ENCODE peak calls at places on chromosomes 11 and 22, in nine cellular contexts. C is foreskin fibroblast, F is MM.1S, T is suprapubic skin, Z is GM12865, K is astrocyte of the cerebellum, X is astrocyte of the spinal cord, G is choroid plexus epithelial cell, D is AG04450. J is an unnamed sample.

GRCh38 chr11:9577551-9577950 is 4.1 kb downstream of the WEE1 start:
- DNase-seq in D (no peak), C (no peak), G (peak), K (no peak), X (peak), F (peak), Z (peak), T (no peak), J (peak)

GRCh38 chr22:38267086-38267485 is 5.7 kb downstream of the TMEM184B start:
- DNase-seq in K (no peak), F (no peak), T (no peak), C (no peak), D (no peak), G (peak), Z (no peak), X (peak), J (peak)

GRCh38 chr11:107259826-107260225 is 197.8 kb downstream of the CWF19L2 start:
- DNase-seq in D (no peak), K (no peak), T (no peak), Z (no peak), C (no peak), X (no peak), G (no peak), F (no peak), J (no peak)

GRCh38 chr22:36197601-36198146 is 3.9 kb downstream of the APOL4 start:
- DNase-seq in D (no peak), F (peak), T (no peak), K (no peak), Z (peak), G (no peak), X (no peak), C (no peak), J (no peak)

GRCh38 chr22:37218771-37219411 is 6.6 kb upstream of the SSTR3 start:
- DNase-seq in D (no peak), F (peak), Z (peak), K (no peak), T (no peak), G (no peak), X (no peak), C (no peak), J (no peak)

GRCh38 chr22:31647516-31647915 is 14.5 kb downstream of the PISD start:
- DNase-seq in T (no peak), D (peak), K (peak), C (peak), F (no peak), X (peak), Z (no peak), G (peak), J (peak)

GRCh38 chr11:73330569-73331093 is 22.6 kb downstream of the ARHGEF17 start:
- DNase-seq in K (no peak), X (no peak), C (no peak), G (peak), T (no peak), F (no peak), D (no peak), Z (no peak), J (peak)

GRCh38 chr22:38262051-38262795 is 10.6 kb downstream of the TMEM184B start:
- DNase-seq in K (no peak), D (no peak), G (peak), C (no peak), T (no peak), Z (peak), X (no peak), F (peak), J (no peak)

GRCh38 chr11:83818349-83818748 is 532.2 kb upstream of the CCDC90B start:
- DNase-seq in C (no peak), Z (no peak), G (peak), F (no peak), X (peak), T (no peak), D (no peak), K (no peak), J (no peak)

GRCh38 chr11:128208329-128209220 is 378.8 kb downstream of the ETS1 start:
- DNase-seq in G (peak), K (peak), X (peak), C (peak), F (no peak), Z (no peak), D (peak), T (no peak), J (peak)

GRCh38 chr11:73866095-73866579 is 10.5 kb downstream of the COA4 start:
- DNase-seq in Z (no peak), G (peak), D (no peak), X (peak), T (no peak), K (no peak), F (no peak), C (peak), J (peak)

GRCh38 chr11:94815705-94816344 is 47.7 kb downstream of the AMOTL1 start:
- DNase-seq in G (no peak), F (no peak), K (no peak), Z (no peak), T (no peak), D (no peak), C (no peak), X (peak), J (no peak)

GRCh38 chr22:39148727-39149535 is 3.5 kb downstream of the CBX7 start:
- DNase-seq in G (peak), F (peak), K (no peak), C (no peak), X (no peak), Z (peak), D (no peak), T (peak), J (no peak)

GRCh38 chr11:57842873-57843272 is 81.3 kb downstream of the CTNND1 start:
- DNase-seq in F (peak), K (no peak), C (no peak), Z (no peak), X (no peak), G (no peak), T (no peak), D (no peak), J (no peak)
- H3K4me3 ChIP-seq in F (no peak), K (no peak), C (no peak), Z (no peak), X (no peak), G (no peak), T (no peak), D (no peak), J (no peak)

GRCh38 chr11:124327775-124328174 is 7.8 kb upstream of the OR8D2 start:
- DNase-seq in C (no peak), K (no peak), Z (no peak), D (no peak), F (no peak), T (no peak), X (no peak), G (no peak), J (no peak)

GRCh38 chr11:124331873-124332272 is 11.9 kb upstream of the OR8D2 start:
- DNase-seq in C (no peak), X (no peak), F (no peak), K (no peak), G (no peak), D (no peak), Z (no peak), T (no peak), J (no peak)

GRCh38 chr11:124329787-124330478 is 9.9 kb upstream of the OR8D2 start:
- DNase-seq in K (peak), T (no peak), X (peak), G (peak), C (peak), D (no peak), F (peak), Z (peak), J (peak)
- TF ChIP-seq CTCF in K (no peak), T (no peak), X (no peak), G (peak), C (no peak), D (peak), F (peak), Z (no peak), J (peak)

DNA sequence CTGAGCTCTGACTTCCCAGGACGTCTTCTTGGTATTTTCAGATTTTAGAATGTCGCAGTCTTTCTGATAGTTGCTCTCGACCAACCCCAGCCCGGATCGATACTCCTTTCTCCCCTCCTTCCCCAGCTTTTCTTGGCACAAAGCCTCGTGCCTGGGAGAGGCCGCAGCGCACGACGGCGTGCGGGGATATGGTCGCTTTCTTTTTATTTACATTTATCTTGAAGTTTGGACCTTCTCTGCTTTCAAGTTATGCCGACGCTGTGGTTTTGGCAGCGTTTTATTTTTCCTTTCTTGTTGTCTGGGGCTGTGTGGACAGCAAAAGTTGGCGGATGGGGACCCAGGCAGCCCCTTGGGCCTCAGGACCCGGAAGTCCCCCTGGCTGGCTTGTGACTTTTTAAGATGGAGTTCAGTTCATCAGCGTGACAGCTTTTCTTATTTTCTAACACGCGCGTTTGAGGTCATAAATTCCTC is 4.2 kb upstream of the SPDYC start:
- DNase-seq in G (peak), K (no peak), D (no peak), C (no peak), Z (no peak), X (no peak), F (no peak), T (no peak), J (no peak)
- H3K4me3 ChIP-seq in G (peak), K (no peak), D (peak), C (no peak), Z (no peak), X (no peak), F (no peak), T (peak), J (no peak)

GRCh38 chr22:40509401-40510134 is 127.0 kb downstream of the MRTFA start:
- DNase-seq in C (peak), D (peak), X (peak), F (no peak), K (peak), G (peak), T (no peak), Z (no peak), J (peak)
- TF ChIP-seq CTCF in C (no peak), D (no peak), X (no peak), F (no peak), K (no peak), G (no peak), T (no peak), Z (no peak), J (no peak)

J was measured in fibroblast of pulmonary artery.